ENCODE peak calls at places on chromosomes 12 and 14, in five cellular contexts. U is nephron progenitor cell, X is ELR, Z is left lung, H is T-cell. G is an unnamed sample.

GRCh38 chr14:64611358-64612020 is 61.7 kb downstream of the PPP1R36 start:
- DNase-seq in U (no peak), X (no peak), Z (no peak), H (no peak), G (peak)

GRCh38 chr14:50381823-50382287 is 14.8 kb downstream of the CDKL1 start:
- DNase-seq in U (no peak), X (no peak), Z (no peak), H (no peak), G (no peak)

GRCh38 chr14:95064256-95064655 is 93.1 kb downstream of the DICER1 start:
- DNase-seq in U (no peak), X (no peak), Z (no peak), H (no peak), G (no peak)

GRCh38 chr14:31090872-31091764 is 64.9 kb upstream of the STRN3 start:
- DNase-seq in U (no peak), X (peak), Z (no peak), H (no peak), G (peak)

GRCh38 chr14:68020999-68021663 is 201.6 kb downstream of the RAD51B start:
- DNase-seq in U (peak), X (no peak), Z (no peak), H (no peak), G (no peak)

GRCh38 chr12:12899530-12900380 is 8.4 kb downstream of the GPRC5A start:
- DNase-seq in U (no peak), X (peak), Z (no peak), H (no peak), G (peak)

GRCh38 chr12:56160160-56160763 is 2.1 kb downstream of the MYL6 start:
- DNase-seq in U (no peak), X (peak), Z (no peak), H (peak), G (peak)

GRCh38 chr12:4530982-4531586 is 7.6 kb upstream of the RAD51AP1 start:
- DNase-seq in U (no peak), X (no peak), Z (no peak), H (no peak), G (no peak)